ENCODE peak calls at places on chromosomes 12 and 14, in seven cellular contexts. One of them, this sample, is unnamed.

GRCh38 chr12:107125833-107126232 is 32.5 kb upstream of the CRY1 start:
- DNase-seq in epithelial cell of esophagus: peak; percentile 31
- DNase-seq in brain microvascular endothelial cell: no peak
- DNase-seq in esophagus muscularis mucosa: no peak
- DNase-seq in BE2C: no peak
- DNase-seq in keratinocyte: no peak
- DNase-seq in PC-3: no peak
- DNase-seq in this sample: no peak

GRCh38 chr12:113120670-113121370 is 14.7 kb downstream of the RASAL1 start:
- DNase-seq in epithelial cell of esophagus: no peak
- DNase-seq in keratinocyte: no peak
- DNase-seq in PC-3: no peak
- DNase-seq in esophagus muscularis mucosa: no peak
- DNase-seq in brain microvascular endothelial cell: no peak
- DNase-seq in BE2C: no peak
- DNase-seq in this sample: no peak

GRCh38 chr14:92728781-92729364 is 19.6 kb downstream of the LGMN start:
- DNase-seq in PC-3: peak; percentile 92
- DNase-seq in epithelial cell of esophagus: peak; percentile 97
- DNase-seq in esophagus muscularis mucosa: no peak
- DNase-seq in BE2C: no peak
- DNase-seq in brain microvascular endothelial cell: peak; percentile 54
- DNase-seq in keratinocyte: peak; percentile 69
- DNase-seq in this sample: no peak

GRCh38 chr14:69928111-69928523 is 48.9 kb downstream of the SMOC1 start:
- DNase-seq in BE2C: no peak
- DNase-seq in esophagus muscularis mucosa: no peak
- DNase-seq in PC-3: no peak
- DNase-seq in epithelial cell of esophagus: peak; percentile 25
- DNase-seq in keratinocyte: no peak
- DNase-seq in brain microvascular endothelial cell: peak; percentile 12
- DNase-seq in this sample: no peak

GRCh38 chr14:84340938-84341337 is 1189.0 kb upstream of the FLRT2 start:
- DNase-seq in PC-3: no peak
- DNase-seq in keratinocyte: no peak
- DNase-seq in BE2C: no peak
- DNase-seq in esophagus muscularis mucosa: no peak
- DNase-seq in epithelial cell of esophagus: peak; percentile 35
- DNase-seq in brain microvascular endothelial cell: no peak
- DNase-seq in this sample: no peak

GRCh38 chr12:94171595-94171930 is 23.2 kb downstream of the PLXNC1 start:
- DNase-seq in esophagus muscularis mucosa: no peak
- DNase-seq in epithelial cell of esophagus: no peak
- DNase-seq in BE2C: no peak
- DNase-seq in brain microvascular endothelial cell: peak; percentile 64
- DNase-seq in PC-3: no peak
- DNase-seq in keratinocyte: no peak
- DNase-seq in this sample: no peak

GRCh38 chr12:121400332-121401139 is 618 bp downstream of the RNF34 start:
- DNase-seq in brain microvascular endothelial cell: peak; percentile 9
- DNase-seq in PC-3: peak; percentile 68
- DNase-seq in BE2C: peak; percentile 35
- DNase-seq in keratinocyte: no peak
- DNase-seq in esophagus muscularis mucosa: no peak
- DNase-seq in epithelial cell of esophagus: peak; percentile 80
- DNase-seq in this sample: peak; percentile 55

GRCh38 chr14:62304172-62304571 is 542.0 kb downstream of the SNAPC1 start:
- DNase-seq in epithelial cell of esophagus: no peak
- DNase-seq in brain microvascular endothelial cell: no peak
- DNase-seq in keratinocyte: no peak
- DNase-seq in esophagus muscularis mucosa: no peak
- DNase-seq in BE2C: no peak
- DNase-seq in PC-3: no peak
- DNase-seq in this sample: no peak

GRCh38 chr12:9848899-9849298 is 20.3 kb downstream of the CLEC2B start:
- DNase-seq in brain microvascular endothelial cell: no peak
- DNase-seq in keratinocyte: no peak
- DNase-seq in PC-3: no peak
- DNase-seq in epithelial cell of esophagus: no peak
- DNase-seq in BE2C: no peak
- DNase-seq in esophagus muscularis mucosa: no peak
- DNase-seq in this sample: no peak

DNA sequence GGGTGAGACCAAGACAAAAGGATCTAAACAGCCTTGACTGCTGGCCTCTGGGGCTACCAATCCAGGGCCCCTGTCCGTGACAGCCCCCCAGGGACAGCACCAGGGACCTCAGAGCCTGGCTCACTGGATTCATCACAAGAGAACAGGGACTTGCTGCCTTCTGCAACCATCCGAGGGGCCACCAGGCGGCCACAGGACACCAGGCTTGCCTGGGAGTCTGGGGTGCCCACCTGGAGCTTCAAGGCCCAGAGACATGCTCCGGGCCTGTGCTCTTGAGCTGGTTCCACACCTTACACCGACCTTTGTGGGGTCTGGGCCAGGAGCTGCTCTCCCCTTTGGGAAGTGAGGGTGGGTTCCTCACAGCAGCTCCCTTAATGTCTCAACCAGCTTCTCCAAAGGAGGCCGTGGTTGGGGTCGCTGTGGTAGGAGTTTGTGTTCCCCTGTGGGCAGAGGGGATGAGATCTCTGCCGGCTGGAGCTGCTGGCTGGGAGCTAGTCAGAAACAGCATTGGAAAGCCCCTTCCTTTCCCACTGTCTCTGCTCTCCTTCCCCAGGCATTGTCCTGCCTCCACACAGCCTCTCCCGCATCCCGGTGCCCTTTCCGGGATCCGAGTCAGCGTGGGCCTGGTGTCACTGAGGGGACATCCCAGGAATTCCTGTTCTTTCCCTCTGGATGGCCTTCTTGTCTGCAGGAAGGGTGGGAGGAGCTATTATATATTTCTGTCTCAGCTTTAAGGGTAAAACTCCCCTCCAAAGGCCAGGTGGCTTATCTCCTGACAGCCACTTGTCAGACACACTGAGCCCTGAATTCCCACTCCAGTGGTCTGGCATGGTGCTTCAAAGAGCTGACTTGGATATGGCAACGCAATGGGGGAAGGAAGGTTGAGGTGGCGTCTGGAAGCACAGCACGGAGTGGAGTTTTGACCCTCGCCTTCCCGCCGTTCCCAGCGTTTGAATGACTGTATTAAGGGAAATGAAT is 5.1 kb upstream of the PAPLN start:
- DNase-seq in epithelial cell of esophagus: peak; percentile 20
- DNase-seq in esophagus muscularis mucosa: no peak
- DNase-seq in keratinocyte: no peak
- DNase-seq in brain microvascular endothelial cell: no peak
- DNase-seq in PC-3: peak; percentile 27
- DNase-seq in BE2C: peak; percentile 53
- DNase-seq in this sample: peak; percentile 51
- TF ChIP-seq CTCF in epithelial cell of esophagus: peak; percentile 21
- TF ChIP-seq CTCF in esophagus muscularis mucosa: no peak
- TF ChIP-seq CTCF in keratinocyte: peak; percentile 52
- TF ChIP-seq CTCF in brain microvascular endothelial cell: peak; percentile 66
- TF ChIP-seq CTCF in PC-3: peak; percentile 68
- TF ChIP-seq CTCF in BE2C: peak; percentile 49
- TF ChIP-seq CTCF in this sample: peak; percentile 50

GRCh38 chr14:21194597-21194996 is 38.7 kb upstream of the OR5AU1 start:
- DNase-seq in esophagus muscularis mucosa: no peak
- DNase-seq in keratinocyte: no peak
- DNase-seq in PC-3: no peak
- DNase-seq in brain microvascular endothelial cell: no peak
- DNase-seq in BE2C: no peak
- DNase-seq in epithelial cell of esophagus: no peak
- DNase-seq in this sample: no peak

GRCh38 chr14:21192447-21192822 is 36.6 kb upstream of the OR5AU1 start:
- DNase-seq in epithelial cell of esophagus: no peak
- DNase-seq in PC-3: no peak
- DNase-seq in BE2C: no peak
- DNase-seq in keratinocyte: no peak
- DNase-seq in brain microvascular endothelial cell: no peak
- DNase-seq in esophagus muscularis mucosa: no peak
- DNase-seq in this sample: no peak

GRCh38 chr14:21191261-21191808 is 35.5 kb upstream of the OR5AU1 start:
- DNase-seq in brain microvascular endothelial cell: no peak
- DNase-seq in BE2C: peak; percentile 34
- DNase-seq in PC-3: no peak
- DNase-seq in esophagus muscularis mucosa: no peak
- DNase-seq in keratinocyte: no peak
- DNase-seq in epithelial cell of esophagus: no peak
- DNase-seq in this sample: no peak

GRCh38 chr14:21192875-21193535 is 37.1 kb upstream of the OR5AU1 start:
- DNase-seq in keratinocyte: no peak
- DNase-seq in BE2C: peak; percentile 29
- DNase-seq in epithelial cell of esophagus: no peak
- DNase-seq in esophagus muscularis mucosa: no peak
- DNase-seq in PC-3: no peak
- DNase-seq in brain microvascular endothelial cell: no peak
- DNase-seq in this sample: no peak

GRCh38 chr14:21191809-21192446 is 36.1 kb upstream of the OR5AU1 start:
- DNase-seq in BE2C: peak; percentile 95
- DNase-seq in esophagus muscularis mucosa: no peak
- DNase-seq in keratinocyte: no peak
- DNase-seq in epithelial cell of esophagus: peak; percentile 55
- DNase-seq in PC-3: peak; percentile 57
- DNase-seq in brain microvascular endothelial cell: no peak
- DNase-seq in this sample: peak; percentile 80
- TF ChIP-seq CTCF in BE2C: no peak
- TF ChIP-seq CTCF in esophagus muscularis mucosa: no peak
- TF ChIP-seq CTCF in keratinocyte: no peak
- TF ChIP-seq CTCF in epithelial cell of esophagus: no peak
- TF ChIP-seq CTCF in PC-3: no peak
- TF ChIP-seq CTCF in brain microvascular endothelial cell: no peak
- TF ChIP-seq CTCF in this sample: no peak

GRCh38 chr12:123388218-123388947 is 4.5 kb downstream of the KMT5A start:
- DNase-seq in esophagus muscularis mucosa: peak; percentile 94
- DNase-seq in BE2C: peak; percentile 86
- DNase-seq in keratinocyte: no peak
- DNase-seq in brain microvascular endothelial cell: peak; percentile 50
- DNase-seq in PC-3: peak; percentile 76
- DNase-seq in epithelial cell of esophagus: peak; percentile 78
- DNase-seq in this sample: peak; percentile 78
- TF ChIP-seq CTCF in esophagus muscularis mucosa: peak; percentile 9
- TF ChIP-seq CTCF in BE2C: no peak
- TF ChIP-seq CTCF in keratinocyte: no peak
- TF ChIP-seq CTCF in brain microvascular endothelial cell: no peak
- TF ChIP-seq CTCF in PC-3: no peak
- TF ChIP-seq CTCF in epithelial cell of esophagus: no peak
- TF ChIP-seq CTCF in this sample: no peak

GRCh38 chr14:22556990-22557623 is 31.9 kb downstream of the DAD1 start:
- DNase-seq in brain microvascular endothelial cell: peak; percentile 48
- DNase-seq in PC-3: peak; percentile 78
- DNase-seq in BE2C: peak; percentile 89
- DNase-seq in keratinocyte: no peak
- DNase-seq in epithelial cell of esophagus: peak; percentile 72
- DNase-seq in esophagus muscularis mucosa: no peak
- DNase-seq in this sample: peak; percentile 94
- TF ChIP-seq CTCF in brain microvascular endothelial cell: peak; percentile 88
- TF ChIP-seq CTCF in PC-3: peak; percentile 99
- TF ChIP-seq CTCF in BE2C: peak; percentile 94
- TF ChIP-seq CTCF in keratinocyte: peak; percentile 97
- TF ChIP-seq CTCF in epithelial cell of esophagus: peak; percentile 82
- TF ChIP-seq CTCF in esophagus muscularis mucosa: peak; percentile 96
- TF ChIP-seq CTCF in this sample: peak; percentile 100

GRCh38 chr14:58887931-58888330 is 250.2 kb downstream of the DACT1 start:
- DNase-seq in esophagus muscularis mucosa: no peak
- DNase-seq in PC-3: peak; percentile 49
- DNase-seq in BE2C: no peak
- DNase-seq in keratinocyte: no peak
- DNase-seq in brain microvascular endothelial cell: no peak
- DNase-seq in epithelial cell of esophagus: peak; percentile 73
- DNase-seq in this sample: no peak

GRCh38 chr14:58881433-58881832 is 243.7 kb downstream of the DACT1 start:
- DNase-seq in keratinocyte: no peak
- DNase-seq in brain microvascular endothelial cell: no peak
- DNase-seq in PC-3: no peak
- DNase-seq in BE2C: no peak
- DNase-seq in esophagus muscularis mucosa: no peak
- DNase-seq in epithelial cell of esophagus: no peak
- DNase-seq in this sample: no peak

GRCh38 chr14:58878740-58879139 is 241.0 kb downstream of the DACT1 start:
- DNase-seq in esophagus muscularis mucosa: no peak
- DNase-seq in epithelial cell of esophagus: no peak
- DNase-seq in BE2C: no peak
- DNase-seq in brain microvascular endothelial cell: peak; percentile 26
- DNase-seq in PC-3: peak; percentile 41
- DNase-seq in keratinocyte: no peak
- DNase-seq in this sample: no peak

GRCh38 chr14:58882577-58883018 is 244.8 kb downstream of the DACT1 start:
- DNase-seq in keratinocyte: no peak
- DNase-seq in PC-3: no peak
- DNase-seq in BE2C: peak; percentile 54
- DNase-seq in brain microvascular endothelial cell: peak; percentile 18
- DNase-seq in esophagus muscularis mucosa: no peak
- DNase-seq in epithelial cell of esophagus: no peak
- DNase-seq in this sample: peak; percentile 35

GRCh38 chr14:58884442-58884841 is 246.7 kb downstream of the DACT1 start:
- DNase-seq in brain microvascular endothelial cell: no peak
- DNase-seq in BE2C: no peak
- DNase-seq in esophagus muscularis mucosa: no peak
- DNase-seq in keratinocyte: no peak
- DNase-seq in PC-3: peak; percentile 38
- DNase-seq in epithelial cell of esophagus: no peak
- DNase-seq in this sample: no peak
- TF ChIP-seq CTCF in brain microvascular endothelial cell: peak; percentile 17
- TF ChIP-seq CTCF in BE2C: peak; percentile 65
- TF ChIP-seq CTCF in esophagus muscularis mucosa: no peak
- TF ChIP-seq CTCF in keratinocyte: no peak
- TF ChIP-seq CTCF in PC-3: peak; percentile 81
- TF ChIP-seq CTCF in epithelial cell of esophagus: peak; percentile 37
- TF ChIP-seq CTCF in this sample: no peak

DNA sequence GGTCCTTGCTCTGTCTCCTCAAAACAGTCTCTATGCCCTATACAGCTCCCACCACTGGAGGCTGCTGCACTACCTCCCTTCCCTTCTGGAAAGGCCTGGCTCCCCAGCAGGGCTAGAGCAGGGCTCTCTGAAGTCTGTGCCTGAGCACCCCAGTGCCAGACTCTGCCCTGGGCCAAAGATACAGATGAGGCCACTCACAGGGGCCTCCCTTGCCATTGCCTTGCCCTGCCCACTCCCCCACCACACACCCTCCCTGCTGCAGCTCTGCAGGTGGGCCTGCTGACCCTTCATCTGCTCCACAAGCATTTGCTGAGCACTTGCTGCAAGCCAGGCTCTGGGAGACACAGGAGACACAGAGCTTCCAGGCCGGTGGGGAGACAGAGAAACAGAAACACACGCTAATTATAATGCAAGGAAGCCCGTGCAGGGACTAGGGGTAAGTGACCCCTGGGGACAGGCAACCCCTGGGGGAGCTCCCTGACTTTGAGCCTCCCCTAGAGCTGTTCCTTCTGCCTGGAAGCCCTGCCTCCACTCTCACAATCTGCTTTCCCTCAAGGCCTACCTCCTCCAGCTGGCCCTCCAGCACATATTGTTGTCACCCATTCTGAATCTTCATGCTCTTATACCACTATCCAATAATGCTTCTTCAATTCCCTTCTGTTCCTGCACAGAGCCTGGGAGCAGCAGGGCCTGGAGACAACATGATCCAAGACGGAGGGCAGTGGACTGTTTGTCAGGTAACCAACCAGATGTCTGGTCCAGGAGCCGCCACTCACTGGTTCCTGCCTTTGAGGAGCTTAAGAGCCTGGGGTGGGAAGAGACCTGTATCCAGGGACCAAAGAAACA is 32.6 kb upstream of the PNMA1 start:
- DNase-seq in esophagus muscularis mucosa: no peak
- DNase-seq in PC-3: no peak
- DNase-seq in epithelial cell of esophagus: no peak
- DNase-seq in brain microvascular endothelial cell: no peak
- DNase-seq in BE2C: peak; percentile 53
- DNase-seq in keratinocyte: no peak
- DNase-seq in this sample: no peak
- TF ChIP-seq CTCF in esophagus muscularis mucosa: peak; percentile 21
- TF ChIP-seq CTCF in PC-3: peak; percentile 11
- TF ChIP-seq CTCF in epithelial cell of esophagus: peak; percentile 47
- TF ChIP-seq CTCF in brain microvascular endothelial cell: peak; percentile 55
- TF ChIP-seq CTCF in BE2C: peak; percentile 51
- TF ChIP-seq CTCF in keratinocyte: peak; percentile 56
- TF ChIP-seq CTCF in this sample: no peak

This sample was measured in nephron progenitor cell.